ENCODE peak calls at places on chromosomes 11 and 22, in seven cellular contexts. K is GM12878, V is HepG2, F is K562, M is WTC11, A is HCT116, H is H1. T is an unnamed sample.

GRCh38 chr11:95264881-95265280 is 33.9 kb upstream of the SESN3 start:
- DNase-seq in K (no peak), V (no peak), F (no peak), M (no peak), A (no peak), H (no peak), T (no peak)

GRCh38 chr11:2399488-2400068 is 972 bp upstream of the TSSC4 start:
- DNase-seq in K (no peak), V (no peak), F (no peak), M (no peak), A (no peak), H (no peak), T (peak)

GRCh38 chr11:125671561-125671960 is 9.1 kb downstream of the ACRV1 start:
- DNase-seq in K (no peak), V (no peak), F (no peak), M (no peak), A (no peak), H (no peak), T (no peak)

GRCh38 chr11:76131142-76131541 is 75.2 kb downstream of the WNT11 start:
- DNase-seq in K (no peak), V (no peak), F (no peak), M (no peak), A (no peak), H (no peak), T (no peak)

GRCh38 chr22:35582861-35583670 is 34.1 kb downstream of the MB start:
- DNase-seq in K (peak), V (peak), F (peak), M (peak), A (peak), H (no peak), T (peak)

GRCh38 chr11:134124660-134125451 is 56.0 kb downstream of the JAM3 start:
- DNase-seq in K (no peak), V (no peak), F (no peak), M (peak), A (no peak), H (no peak), T (no peak)

GRCh38 chr11:23112987-23113886 is 253.0 kb upstream of the CCDC179 start:
- DNase-seq in K (no peak), V (peak), F (no peak), M (peak), A (no peak), H (no peak), T (peak)

GRCh38 chr11:6586434-6587359 is 16.7 kb downstream of the RRP8 start:
- DNase-seq in K (no peak), V (no peak), F (no peak), M (no peak), A (no peak), H (no peak), T (no peak)

GRCh38 chr11:662689-663274 is 25.7 kb downstream of the DRD4 start:
- DNase-seq in K (no peak), V (peak), F (peak), M (peak), A (peak), H (no peak), T (peak)
- TF ChIP-seq SP1 in K (no peak), V (no peak), F (no peak), M (no peak), A (no peak), H (no peak), T (no peak)

GRCh38 chr11:64539711-64540420 is 51.2 kb upstream of the SLC22A12 start:
- DNase-seq in K (no peak), V (no peak), F (no peak), M (no peak), A (no peak), H (no peak), T (no peak)
- TF ChIP-seq SP1 in K (no peak), V (no peak), F (no peak), M (no peak), A (no peak), H (no peak), T (no peak)

DNA sequence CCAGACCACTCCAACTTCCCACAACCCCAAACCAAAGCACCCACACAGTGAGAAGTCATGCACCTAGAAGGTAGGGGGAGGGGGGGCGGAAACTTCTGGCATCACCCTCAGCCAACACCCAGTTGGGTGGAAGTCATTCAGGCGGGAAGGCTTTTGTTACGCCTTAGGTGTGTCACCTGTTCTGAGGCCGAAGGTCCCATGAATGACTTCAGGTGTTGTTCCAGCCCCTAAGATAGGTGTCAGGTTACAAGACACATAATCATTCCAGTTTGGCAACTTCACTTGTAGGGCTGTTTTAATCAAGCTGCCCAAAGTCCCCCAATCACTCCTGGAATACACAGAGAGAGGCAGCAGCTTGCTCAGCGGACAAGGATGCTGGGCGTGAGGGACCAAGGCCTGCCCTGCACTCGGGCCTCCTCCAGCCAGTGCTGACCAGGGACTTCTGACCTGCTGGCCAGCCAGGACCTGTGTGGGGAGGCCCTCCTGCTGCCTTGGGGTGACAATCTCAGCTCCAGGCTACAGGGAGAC is at the start of gene TMPRSS4:
- DNase-seq in K (no peak), V (no peak), F (no peak), M (no peak), A (peak), H (no peak), T (no peak)
- TF ChIP-seq SP1 in K (no peak), V (no peak), F (no peak), M (no peak), A (peak), H (no peak), T (no peak)

GRCh38 chr22:31036671-31037550 is 44.2 kb upstream of the SMTN start:
- DNase-seq in K (no peak), V (no peak), F (no peak), M (no peak), A (no peak), H (no peak), T (no peak)
- TF ChIP-seq SP1 in K (no peak), V (no peak), F (no peak), M (no peak), A (no peak), H (no peak), T (no peak)

GRCh38 chr11:109946322-109946846 is 146.8 kb upstream of the ZC3H12C start:
- DNase-seq in K (peak), V (peak), F (peak), M (peak), A (peak), H (peak), T (peak)

GRCh38 chr11:109939176-109939810 is 153.9 kb upstream of the ZC3H12C start:
- DNase-seq in K (no peak), V (peak), F (peak), M (no peak), A (peak), H (no peak), T (peak)

GRCh38 chr11:109945626-109946321 is 147.4 kb upstream of the ZC3H12C start:
- DNase-seq in K (no peak), V (no peak), F (no peak), M (no peak), A (no peak), H (no peak), T (no peak)

GRCh38 chr11:109937968-109938367 is 155.2 kb upstream of the ZC3H12C start:
- DNase-seq in K (no peak), V (no peak), F (no peak), M (no peak), A (no peak), H (no peak), T (no peak)

GRCh38 chr11:109940816-109941215 is 152.4 kb upstream of the ZC3H12C start:
- DNase-seq in K (no peak), V (no peak), F (peak), M (no peak), A (peak), H (no peak), T (no peak)
- TF ChIP-seq SP1 in K (no peak), V (no peak), F (no peak), M (no peak), A (peak), H (no peak), T (no peak)

GRCh38 chr22:44274918-44275665 is 37.7 kb downstream of the SHISAL1 start:
- DNase-seq in K (no peak), V (no peak), F (no peak), M (peak), A (no peak), H (no peak), T (no peak)
- TF ChIP-seq SP1 in K (no peak), V (no peak), F (no peak), M (no peak), A (no peak), H (no peak), T (no peak)

GRCh38 chr11:112465433-112466024 is 204.9 kb upstream of the PLET1 start:
- DNase-seq in K (no peak), V (no peak), F (no peak), M (no peak), A (no peak), H (no peak), T (no peak)

GRCh38 chr11:112460141-112460540 is 199.5 kb upstream of the PLET1 start:
- DNase-seq in K (no peak), V (no peak), F (no peak), M (no peak), A (no peak), H (no peak), T (no peak)

GRCh38 chr11:112469376-112469775 is 208.7 kb upstream of the PLET1 start:
- DNase-seq in K (no peak), V (no peak), F (no peak), M (no peak), A (no peak), H (no peak), T (no peak)

GRCh38 chr11:112467721-112468120 is 207.1 kb upstream of the PLET1 start:
- DNase-seq in K (no peak), V (no peak), F (no peak), M (no peak), A (no peak), H (no peak), T (no peak)

DNA sequence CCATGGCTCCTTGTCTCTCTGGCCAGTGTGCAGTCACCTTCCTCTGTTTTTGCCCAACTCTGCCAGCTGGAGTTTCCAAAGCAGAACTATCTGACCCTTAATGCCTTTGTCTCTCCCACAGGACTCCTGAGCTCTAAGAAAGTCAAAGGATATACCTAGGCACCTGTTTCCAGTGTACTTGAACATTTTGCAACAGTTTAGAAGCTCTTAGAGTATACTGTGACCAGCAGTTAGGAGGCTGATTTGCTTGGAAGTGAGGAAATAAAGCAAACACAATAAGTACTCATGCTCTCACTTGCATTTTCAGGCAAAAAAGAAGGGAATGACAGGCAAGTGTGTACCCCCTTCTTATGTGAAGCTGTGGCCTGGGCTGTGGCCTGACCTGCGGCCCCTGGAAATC is 204.3 kb upstream of the PLET1 start:
- DNase-seq in K (no peak), V (no peak), F (no peak), M (no peak), A (no peak), H (no peak), T (no peak)
- TF ChIP-seq SP1 in K (no peak), V (no peak), F (no peak), M (no peak), A (no peak), H (no peak), T (no peak)

GRCh38 chr11:45647329-45647728 is 18.1 kb downstream of the CHST1 start:
- DNase-seq in K (no peak), V (no peak), F (no peak), M (no peak), A (no peak), H (no peak), T (no peak)
- TF ChIP-seq SP1 in K (no peak), V (no peak), F (no peak), M (no peak), A (no peak), H (no peak), T (no peak)

GRCh38 chr11:25981998-25982397 is 349.9 kb upstream of the ANO3 start:
- DNase-seq in K (peak), V (peak), F (no peak), M (no peak), A (no peak), H (no peak), T (peak)
- TF ChIP-seq SP1 in K (no peak), V (no peak), F (no peak), M (no peak), A (no peak), H (no peak), T (no peak)

GRCh38 chr22:45878051-45878764 is 98.8 kb downstream of the WNT7B start:
- DNase-seq in K (no peak), V (no peak), F (no peak), M (no peak), A (no peak), H (no peak), T (no peak)

GRCh38 chr22:45878901-45879551 is 97.9 kb downstream of the WNT7B start:
- DNase-seq in K (no peak), V (no peak), F (no peak), M (no peak), A (no peak), H (no peak), T (no peak)

GRCh38 chr22:45877036-45877380 is 100.0 kb downstream of the WNT7B start:
- DNase-seq in K (no peak), V (no peak), F (no peak), M (no peak), A (no peak), H (no peak), T (no peak)

GRCh38 chr22:45876136-45877035 is 100.6 kb downstream of the WNT7B start:
- DNase-seq in K (no peak), V (no peak), F (no peak), M (no peak), A (no peak), H (no peak), T (no peak)

DNA sequence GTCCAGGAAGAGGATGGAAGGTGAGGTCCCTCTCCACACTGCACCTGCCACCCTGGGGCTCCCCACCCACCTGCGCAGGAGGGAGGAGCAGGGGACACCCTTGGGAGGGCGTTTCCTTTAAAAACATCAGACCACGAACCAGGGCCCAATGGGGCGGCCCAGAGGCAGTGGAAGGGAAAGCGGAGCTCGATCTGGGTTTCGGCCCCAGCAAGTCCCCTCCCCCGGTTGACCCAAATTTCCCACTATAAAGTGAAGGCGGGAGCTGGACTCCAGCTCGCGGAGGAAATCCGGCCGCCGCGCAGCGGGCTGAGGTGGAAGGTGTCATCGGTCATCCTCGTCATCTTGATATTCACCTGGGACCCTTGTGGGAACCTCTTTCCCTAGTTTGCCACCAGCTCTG is 99.3 kb downstream of the WNT7B start:
- DNase-seq in K (no peak), V (no peak), F (no peak), M (no peak), A (no peak), H (no peak), T (no peak)
- TF ChIP-seq SP1 in K (no peak), V (no peak), F (no peak), M (no peak), A (no peak), H (no peak), T (no peak)

T was measured in HEK293T.